ENCODE peak calls at places on chromosomes 11 and 22, in four cellular contexts. One of them, this sample, is unnamed.

GRCh38 chr11:24295360-24295759 is 201.5 kb upstream of the LUZP2 start:
- DNase-seq in MM.1S: peak
- DNase-seq in A549: no peak
- DNase-seq in sigmoid colon: no peak
- DNase-seq in this sample: no peak

GRCh38 chr11:117717485-117718314 is 79.3 kb downstream of the DSCAML1 start:
- DNase-seq in A549: peak
- DNase-seq in sigmoid colon: peak
- DNase-seq in MM.1S: no peak
- DNase-seq in this sample: no peak

GRCh38 chr22:44557064-44557748 is 59.2 kb upstream of the RTL6 start:
- DNase-seq in MM.1S: no peak
- DNase-seq in sigmoid colon: no peak
- DNase-seq in A549: no peak
- DNase-seq in this sample: no peak

GRCh38 chr11:1765871-1766718 is 2.4 kb upstream of the CTSD start:
- DNase-seq in MM.1S: no peak
- DNase-seq in sigmoid colon: peak
- DNase-seq in A549: no peak
- DNase-seq in this sample: peak

GRCh38 chr22:19111140-19111539 is 11.1 kb downstream of the DGCR2 start:
- DNase-seq in sigmoid colon: no peak
- DNase-seq in A549: no peak
- DNase-seq in MM.1S: no peak
- DNase-seq in this sample: no peak

GRCh38 chr22:40237788-40238424 is 60.2 kb downstream of the TNRC6B start:
- DNase-seq in sigmoid colon: no peak
- DNase-seq in A549: no peak
- DNase-seq in MM.1S: no peak
- DNase-seq in this sample: no peak

GRCh38 chr11:93521086-93521485 is 22.1 kb downstream of the SMCO4 start:
- DNase-seq in sigmoid colon: no peak
- DNase-seq in MM.1S: no peak
- DNase-seq in A549: no peak
- DNase-seq in this sample: no peak

GRCh38 chr22:32535531-32536190 is 61.0 kb downstream of the FBXO7 start:
- DNase-seq in sigmoid colon: no peak
- DNase-seq in MM.1S: no peak
- DNase-seq in A549: no peak
- DNase-seq in this sample: no peak

GRCh38 chr11:3147626-3148025 is 17.5 kb downstream of the OSBPL5 start:
- DNase-seq in sigmoid colon: no peak
- DNase-seq in MM.1S: no peak
- DNase-seq in A549: no peak
- DNase-seq in this sample: no peak

GRCh38 chr11:3147257-3147619 is 17.9 kb downstream of the OSBPL5 start:
- DNase-seq in A549: no peak
- DNase-seq in sigmoid colon: no peak
- DNase-seq in MM.1S: no peak
- DNase-seq in this sample: no peak

GRCh38 chr11:3149852-3150188 is 15.3 kb downstream of the OSBPL5 start:
- DNase-seq in A549: no peak
- DNase-seq in sigmoid colon: no peak
- DNase-seq in MM.1S: no peak
- DNase-seq in this sample: no peak

GRCh38 chr11:3148990-3149851 is 15.9 kb downstream of the OSBPL5 start:
- DNase-seq in MM.1S: no peak
- DNase-seq in sigmoid colon: no peak
- DNase-seq in A549: no peak
- DNase-seq in this sample: no peak

GRCh38 chr11:3148255-3148989 is 16.7 kb downstream of the OSBPL5 start:
- DNase-seq in MM.1S: no peak
- DNase-seq in sigmoid colon: no peak
- DNase-seq in A549: no peak
- DNase-seq in this sample: no peak
- H3K27ac ChIP-seq in MM.1S: no peak
- H3K27ac ChIP-seq in sigmoid colon: no peak
- H3K27ac ChIP-seq in A549: no peak
- H3K27ac ChIP-seq in this sample: no peak

GRCh38 chr11:60818057-60818456 is 23.9 kb upstream of the CCDC86 start:
- DNase-seq in MM.1S: no peak
- DNase-seq in A549: no peak
- DNase-seq in sigmoid colon: no peak
- DNase-seq in this sample: no peak

GRCh38 chr11:60825790-60826189 is 16.1 kb upstream of the CCDC86 start:
- DNase-seq in MM.1S: no peak
- DNase-seq in A549: no peak
- DNase-seq in sigmoid colon: no peak
- DNase-seq in this sample: no peak

GRCh38 chr11:60816590-60817157 is 25.2 kb upstream of the CCDC86 start:
- DNase-seq in MM.1S: no peak
- DNase-seq in sigmoid colon: no peak
- DNase-seq in A549: no peak
- DNase-seq in this sample: no peak

GRCh38 chr11:60825118-60825517 is 16.8 kb upstream of the CCDC86 start:
- DNase-seq in MM.1S: no peak
- DNase-seq in sigmoid colon: no peak
- DNase-seq in A549: no peak
- DNase-seq in this sample: no peak

GRCh38 chr11:60821827-60822599 is 19.9 kb upstream of the CCDC86 start:
- DNase-seq in A549: no peak
- DNase-seq in sigmoid colon: no peak
- DNase-seq in MM.1S: no peak
- DNase-seq in this sample: no peak
- H3K27ac ChIP-seq in A549: no peak
- H3K27ac ChIP-seq in sigmoid colon: no peak
- H3K27ac ChIP-seq in MM.1S: no peak
- H3K27ac ChIP-seq in this sample: no peak

GRCh38 chr11:67404515-67405195 is 772 bp downstream of the TBC1D10C start:
- DNase-seq in sigmoid colon: no peak
- DNase-seq in A549: no peak
- DNase-seq in MM.1S: no peak
- DNase-seq in this sample: no peak
- H3K27ac ChIP-seq in sigmoid colon: no peak
- H3K27ac ChIP-seq in A549: no peak
- H3K27ac ChIP-seq in MM.1S: no peak
- H3K27ac ChIP-seq in this sample: no peak

GRCh38 chr22:24200616-24201212 is 19.4 kb downstream of the SUSD2 start:
- DNase-seq in A549: peak
- DNase-seq in MM.1S: no peak
- DNase-seq in sigmoid colon: no peak
- DNase-seq in this sample: no peak
- H3K27ac ChIP-seq in A549: peak
- H3K27ac ChIP-seq in MM.1S: no peak
- H3K27ac ChIP-seq in sigmoid colon: no peak
- H3K27ac ChIP-seq in this sample: peak

GRCh38 chr11:121448431-121448941 is 3.6 kb upstream of the SORL1 start:
- DNase-seq in MM.1S: no peak
- DNase-seq in A549: no peak
- DNase-seq in sigmoid colon: no peak
- DNase-seq in this sample: no peak

GRCh38 chr11:121450424-121450823 is 1.7 kb upstream of the SORL1 start:
- DNase-seq in MM.1S: no peak
- DNase-seq in sigmoid colon: no peak
- DNase-seq in A549: no peak
- DNase-seq in this sample: no peak

GRCh38 chr11:121449123-121449522 is 3.0 kb upstream of the SORL1 start:
- DNase-seq in A549: no peak
- DNase-seq in sigmoid colon: no peak
- DNase-seq in MM.1S: no peak
- DNase-seq in this sample: no peak

GRCh38 chr11:121451178-121451981 is 734 bp upstream of the SORL1 start:
- DNase-seq in A549: no peak
- DNase-seq in sigmoid colon: no peak
- DNase-seq in MM.1S: no peak
- DNase-seq in this sample: no peak

DNA sequence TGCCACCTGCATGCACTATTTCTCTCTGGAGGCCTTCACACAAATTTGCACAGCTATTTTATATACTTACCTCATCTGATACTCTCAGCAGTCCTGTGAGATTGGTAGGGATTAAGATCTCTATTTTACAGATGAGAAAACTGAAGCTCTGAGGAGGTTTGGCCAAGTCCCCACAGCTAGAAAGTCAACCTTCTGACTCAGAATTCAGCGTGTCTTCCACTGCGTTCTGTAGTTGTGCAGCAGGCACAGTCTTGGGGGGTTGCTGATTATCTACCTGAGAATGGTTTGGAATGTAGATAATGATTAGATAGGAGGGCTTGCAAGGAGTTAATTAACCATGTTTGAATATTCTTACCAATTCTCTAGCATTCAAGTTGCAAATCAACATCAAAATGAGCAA is 2.5 kb upstream of the SORL1 start:
- DNase-seq in A549: no peak
- DNase-seq in MM.1S: no peak
- DNase-seq in sigmoid colon: no peak
- DNase-seq in this sample: no peak
- H3K27ac ChIP-seq in A549: no peak
- H3K27ac ChIP-seq in MM.1S: no peak
- H3K27ac ChIP-seq in sigmoid colon: no peak
- H3K27ac ChIP-seq in this sample: no peak

GRCh38 chr22:39234157-39234793 is 10.5 kb downstream of the PDGFB start:
- DNase-seq in sigmoid colon: no peak
- DNase-seq in MM.1S: no peak
- DNase-seq in A549: no peak
- DNase-seq in this sample: no peak
- H3K27ac ChIP-seq in sigmoid colon: peak
- H3K27ac ChIP-seq in MM.1S: no peak
- H3K27ac ChIP-seq in A549: no peak
- H3K27ac ChIP-seq in this sample: peak

DNA sequence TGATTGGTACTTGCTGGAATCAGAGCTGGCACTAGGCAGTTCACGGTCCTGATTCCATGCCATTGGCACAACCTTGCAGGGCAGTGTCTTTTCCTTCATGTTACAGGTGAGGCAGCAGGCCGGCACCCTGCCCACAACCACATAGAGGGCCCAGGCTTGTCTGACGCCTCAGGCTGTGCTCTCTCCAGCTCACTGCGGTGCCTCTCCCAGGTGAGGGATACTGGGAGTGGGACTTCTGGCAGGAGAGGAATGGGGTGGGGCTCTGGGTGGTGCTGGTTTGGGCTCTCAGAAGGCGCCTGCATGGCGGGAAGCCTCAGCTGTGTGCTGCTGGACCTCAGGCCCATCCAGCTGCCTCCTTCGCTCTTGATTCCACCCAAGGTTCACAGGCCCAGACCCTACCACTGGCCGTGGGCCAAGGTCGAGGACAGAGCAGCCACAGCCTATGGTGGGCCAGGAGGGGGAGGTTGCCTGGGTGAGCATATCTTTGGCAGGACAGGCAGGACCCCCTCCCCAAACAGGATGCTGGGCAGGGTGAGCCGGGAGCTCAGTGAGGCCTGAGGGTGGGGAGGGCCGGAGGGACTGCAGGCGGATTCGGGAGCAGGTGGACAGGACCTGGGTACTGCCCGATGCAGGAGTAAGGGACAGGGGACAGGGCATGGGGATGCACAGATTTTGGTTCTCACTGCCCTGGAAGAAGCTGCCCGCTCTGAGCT is 7.0 kb upstream of the MPPED1 start:
- DNase-seq in MM.1S: no peak
- DNase-seq in sigmoid colon: no peak
- DNase-seq in A549: no peak
- DNase-seq in this sample: peak
- H3K27ac ChIP-seq in MM.1S: no peak
- H3K27ac ChIP-seq in sigmoid colon: no peak
- H3K27ac ChIP-seq in A549: no peak
- H3K27ac ChIP-seq in this sample: no peak

GRCh38 chr22:30208631-30209603 is 37.6 kb downstream of the LIF start:
- DNase-seq in MM.1S: no peak
- DNase-seq in sigmoid colon: peak
- DNase-seq in A549: no peak
- DNase-seq in this sample: no peak
- H3K27ac ChIP-seq in MM.1S: no peak
- H3K27ac ChIP-seq in sigmoid colon: peak
- H3K27ac ChIP-seq in A549: peak
- H3K27ac ChIP-seq in this sample: peak

DNA sequence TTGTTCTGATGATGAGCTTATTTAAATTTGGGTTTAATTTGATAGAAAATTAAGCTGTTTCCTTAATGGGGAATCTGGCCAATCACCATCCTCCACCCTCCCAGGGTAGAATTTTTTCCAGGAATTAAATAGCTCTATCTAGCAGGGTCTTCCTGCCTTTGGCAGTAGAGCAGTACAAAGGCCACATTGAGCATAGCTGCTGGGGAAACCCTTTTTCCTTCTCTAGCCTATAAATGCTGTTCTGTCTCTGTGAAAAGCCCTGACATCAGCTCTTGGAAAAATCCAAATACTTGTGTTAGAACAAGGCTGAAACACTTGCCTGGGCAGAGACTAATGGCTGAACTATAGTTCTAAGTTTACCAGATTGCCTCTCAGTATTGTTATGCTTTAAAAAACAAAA is 55.1 kb downstream of the ARHGEF12 start:
- DNase-seq in MM.1S: no peak
- DNase-seq in A549: no peak
- DNase-seq in sigmoid colon: no peak
- DNase-seq in this sample: no peak
- H3K27ac ChIP-seq in MM.1S: no peak
- H3K27ac ChIP-seq in A549: no peak
- H3K27ac ChIP-seq in sigmoid colon: no peak
- H3K27ac ChIP-seq in this sample: peak

This sample was measured in RWPE2.